ENCODE peak calls at places on chromosomes 6 and 20, in nine cellular contexts. C is HCT116, G is PC-3, Y is hepatocyte, J is OCI-LY7, I is neural progenitor cell, D is MM.1S, E is GM23248, X is SK-N-SH. V is an unnamed sample.

GRCh38 chr6:15755555-15755954 is 92.7 kb upstream of the DTNBP1 start:
- DNase-seq in C (no peak), G (no peak), Y (no peak), J (no peak), I (no peak), D (no peak), E (peak), X (no peak), V (no peak)

GRCh38 chr20:19832875-19833274 is 74.8 kb downstream of the RIN2 start:
- DNase-seq in C (no peak), G (no peak), Y (no peak), J (no peak), I (no peak), D (no peak), E (no peak), X (no peak), V (no peak)

GRCh38 chr6:138528986-138529385 is 29.7 kb upstream of the NHSL1 start:
- DNase-seq in C (no peak), G (no peak), Y (no peak), J (no peak), I (no peak), D (no peak), E (no peak), X (no peak), V (no peak)

GRCh38 chr6:33208089-33208967 is at the start of gene RING1:
- DNase-seq in C (no peak), G (peak), Y (peak), J (peak), I (peak), D (peak), E (peak), X (peak), V (peak)

GRCh38 chr6:46734867-46735719 is at the start of gene PLA2G7:
- DNase-seq in C (no peak), G (peak), Y (peak), J (no peak), I (peak), D (no peak), E (peak), X (peak), V (peak)

GRCh38 chr6:127186889-127187288 is 68.4 kb downstream of the RSPO3 start:
- DNase-seq in C (peak), G (peak), Y (peak), J (peak), I (peak), D (peak), E (peak), X (peak), V (peak)

GRCh38 chr20:37469531-37469930 is 51.5 kb upstream of the NNAT start:
- DNase-seq in C (no peak), G (no peak), Y (no peak), J (no peak), I (no peak), D (no peak), E (no peak), X (no peak), V (no peak)

GRCh38 chr6:45507156-45507555 is 129.4 kb upstream of the SUPT3H start:
- DNase-seq in C (no peak), G (peak), Y (no peak), J (no peak), I (no peak), D (no peak), E (no peak), X (no peak), V (no peak)

GRCh38 chr6:42506070-42506469 is 54.3 kb upstream of the TRERF1 start:
- DNase-seq in C (no peak), G (no peak), Y (no peak), J (no peak), I (no peak), D (no peak), E (no peak), X (no peak), V (no peak)

GRCh38 chr6:160132297-160132637 is 10.7 kb downstream of the SLC22A1 start:
- DNase-seq in C (no peak), G (no peak), Y (no peak), J (no peak), I (no peak), D (no peak), E (no peak), X (peak), V (no peak)

GRCh38 chr6:43828711-43829110 is 58.7 kb downstream of the VEGFA start:
- DNase-seq in C (peak), G (no peak), Y (no peak), J (peak), I (peak), D (no peak), E (no peak), X (no peak), V (peak)

GRCh38 chr6:15246217-15247211 is 645 bp downstream of the JARID2 start:
- DNase-seq in C (no peak), G (no peak), Y (no peak), J (no peak), I (peak), D (peak), E (peak), X (no peak), V (no peak)

GRCh38 chr6:56652994-56653393 is 10.3 kb upstream of the DST start:
- DNase-seq in C (peak), G (peak), Y (no peak), J (no peak), I (no peak), D (no peak), E (peak), X (no peak), V (no peak)

GRCh38 chr6:25014806-25015560 is 79.2 kb upstream of the RIPOR2 start:
- DNase-seq in C (no peak), G (no peak), Y (peak), J (peak), I (no peak), D (no peak), E (peak), X (peak), V (peak)

GRCh38 chr6:131657630-131658111 is 20.6 kb downstream of the ENPP3 start:
- DNase-seq in C (no peak), G (peak), Y (no peak), J (no peak), I (no peak), D (no peak), E (peak), X (no peak), V (no peak)

GRCh38 chr20:31819083-31819784 is at the start of gene MYLK2:
- DNase-seq in C (no peak), G (no peak), Y (no peak), J (no peak), I (no peak), D (no peak), E (no peak), X (no peak), V (peak)

GRCh38 chr6:68042339-68043121 is 592.6 kb upstream of the ADGRB3 start:
- DNase-seq in C (no peak), G (no peak), Y (no peak), J (no peak), I (no peak), D (no peak), E (no peak), X (no peak), V (no peak)

GRCh38 chr20:62175711-62176110 is 7.1 kb upstream of the MTG2 start:
- DNase-seq in C (no peak), G (no peak), Y (no peak), J (no peak), I (no peak), D (no peak), E (no peak), X (no peak), V (no peak)

GRCh38 chr20:57498425-57499400 is 26.2 kb downstream of the CTCFL start:
- DNase-seq in C (peak), G (peak), Y (peak), J (peak), I (peak), D (peak), E (peak), X (peak), V (peak)

GRCh38 chr6:43924222-43924702 is 154.3 kb downstream of the VEGFA start:
- DNase-seq in C (no peak), G (no peak), Y (no peak), J (no peak), I (no peak), D (peak), E (peak), X (peak), V (no peak)

GRCh38 chr6:149634315-149634714 is 14.2 kb downstream of the KATNA1 start:
- DNase-seq in C (no peak), G (no peak), Y (no peak), J (no peak), I (no peak), D (no peak), E (no peak), X (no peak), V (no peak)

GRCh38 chr6:52573295-52573694 is 3.6 kb downstream of the TRAM2 start:
- DNase-seq in C (no peak), G (peak), Y (no peak), J (no peak), I (peak), D (no peak), E (peak), X (no peak), V (peak)

GRCh38 chr20:62042025-62042820 is 23.5 kb downstream of the TAF4 start:
- DNase-seq in C (no peak), G (no peak), Y (no peak), J (peak), I (no peak), D (no peak), E (no peak), X (no peak), V (no peak)

GRCh38 chr20:11035211-11035610 is 361.4 kb upstream of the JAG1 start:
- DNase-seq in C (no peak), G (no peak), Y (no peak), J (no peak), I (no peak), D (no peak), E (peak), X (no peak), V (no peak)

GRCh38 chr6:148746363-148747144 is at the start of gene UST:
- DNase-seq in C (peak), G (peak), Y (peak), J (peak), I (peak), D (peak), E (peak), X (peak), V (peak)

GRCh38 chr6:165096868-165097267 is 212.5 kb downstream of the C6orf118 start:
- DNase-seq in C (no peak), G (no peak), Y (no peak), J (no peak), I (no peak), D (no peak), E (peak), X (no peak), V (no peak)

GRCh38 chr20:58875541-58876134 is 23.1 kb downstream of the GNAS start:
- DNase-seq in C (no peak), G (peak), Y (no peak), J (no peak), I (no peak), D (no peak), E (peak), X (no peak), V (no peak)

GRCh38 chr6:11323666-11324452 is 91.4 kb upstream of the NEDD9 start:
- DNase-seq in C (no peak), G (no peak), Y (peak), J (no peak), I (no peak), D (no peak), E (no peak), X (no peak), V (no peak)

GRCh38 chr6:169741344-169741743 is 10.0 kb downstream of the DYNLT2 start:
- DNase-seq in C (no peak), G (no peak), Y (no peak), J (no peak), I (no peak), D (no peak), E (no peak), X (no peak), V (no peak)

GRCh38 chr6:104166055-104166668 is 693.6 kb downstream of the HACE1 start:
- DNase-seq in C (no peak), G (no peak), Y (no peak), J (no peak), I (no peak), D (no peak), E (no peak), X (no peak), V (no peak)

GRCh38 chr20:38123021-38123587 is 42.0 kb downstream of the TGM2 start:
- DNase-seq in C (no peak), G (no peak), Y (peak), J (no peak), I (peak), D (no peak), E (peak), X (no peak), V (peak)

DNA sequence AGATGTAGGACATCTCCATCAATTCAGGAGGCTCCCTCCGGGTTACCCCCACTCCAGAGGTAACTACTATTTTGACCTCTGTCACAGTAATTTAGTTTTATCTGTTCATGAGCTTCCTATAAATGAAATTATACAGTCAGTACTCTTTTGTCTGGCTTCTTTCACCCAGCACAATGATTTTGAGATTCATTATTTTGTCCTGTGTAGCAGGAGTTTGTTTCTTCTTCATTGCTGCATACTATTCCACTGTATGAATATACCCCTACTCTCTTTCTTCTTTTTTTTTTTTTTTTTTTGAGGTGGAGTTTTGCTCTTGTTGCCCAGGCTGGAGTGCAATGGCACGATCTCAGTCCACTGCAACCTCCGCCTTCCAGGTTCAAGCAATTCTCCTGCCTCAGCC is 11.8 kb upstream of the AP5S1 start:
- DNase-seq in C (no peak), G (no peak), Y (no peak), J (no peak), I (no peak), D (no peak), E (no peak), X (no peak), V (no peak)
- H3K4me3 ChIP-seq in C (no peak), G (peak), Y (no peak), J (no peak), I (no peak), D (no peak), E (peak), X (no peak), V (no peak)

DNA sequence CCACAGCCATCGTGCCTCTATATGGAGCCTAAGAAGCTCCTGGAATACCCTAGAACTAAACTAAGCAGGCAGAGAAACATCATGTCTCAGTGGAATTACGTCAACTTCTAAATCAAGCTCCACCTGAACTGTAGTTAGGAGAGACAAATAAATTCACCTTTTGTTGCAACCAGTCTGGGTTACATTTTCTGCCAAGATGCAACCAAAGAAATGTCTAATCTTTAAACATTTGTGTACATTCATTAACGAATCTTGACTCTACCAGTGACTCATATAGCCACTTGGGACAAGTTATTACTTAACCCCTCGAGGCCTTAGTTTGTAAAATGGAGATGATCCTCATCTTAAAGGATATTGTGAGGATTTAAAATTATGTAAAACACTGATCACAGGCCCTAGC is 8.9 kb downstream of the PTPRK start:
- DNase-seq in C (no peak), G (peak), Y (peak), J (no peak), I (no peak), D (no peak), E (peak), X (no peak), V (no peak)
- H2AFZ ChIP-seq in C (no peak), G (no peak), Y (no peak), J (no peak), I (no peak), D (no peak), E (peak), X (no peak), V (no peak)

DNA sequence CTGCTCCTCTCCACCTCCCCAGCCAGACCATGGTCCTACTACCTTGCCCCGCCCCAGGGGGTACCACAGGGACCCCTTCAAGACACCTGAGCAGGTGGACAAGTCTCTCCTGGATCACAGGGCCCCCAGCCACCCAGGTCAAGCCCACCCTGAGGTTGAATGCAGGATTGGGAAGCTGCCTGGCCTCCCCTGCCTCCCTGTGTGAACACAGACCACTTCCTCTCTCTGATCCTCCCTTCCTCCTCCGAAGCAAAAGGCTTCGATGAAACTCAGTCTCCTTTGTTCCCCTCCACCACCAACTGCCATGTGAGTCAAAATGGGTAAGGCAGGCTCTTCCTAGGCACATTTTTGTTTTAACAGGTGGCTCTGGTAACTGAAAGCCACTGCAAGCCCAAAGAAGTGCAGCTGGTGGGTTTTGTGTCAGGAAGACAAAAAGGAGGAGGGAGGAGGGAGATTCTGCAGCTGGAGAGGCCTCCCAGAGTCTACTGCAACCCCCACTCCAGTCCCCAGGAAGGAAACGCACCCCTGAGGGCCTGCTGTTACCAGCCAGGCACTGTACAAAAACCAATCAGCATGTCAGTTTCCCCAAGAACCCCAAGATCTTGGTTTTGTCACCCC is 5.4 kb downstream of the ADA start:
- DNase-seq in C (no peak), G (no peak), Y (no peak), J (peak), I (peak), D (peak), E (no peak), X (no peak), V (peak)
- TF ChIP-seq EZH2phosphoT487 in C (no peak), G (no peak), Y (no peak), J (no peak), I (no peak), D (no peak), E (no peak), X (no peak), V (no peak)

GRCh38 chr6:31578058-31578457 is 2.7 kb downstream of the TNF start:
- DNase-seq in C (no peak), G (no peak), Y (no peak), J (no peak), I (no peak), D (no peak), E (no peak), X (no peak), V (no peak)

GRCh38 chr6:31576897-31577341 is 1.6 kb downstream of the TNF start:
- DNase-seq in C (no peak), G (no peak), Y (no peak), J (no peak), I (no peak), D (no peak), E (no peak), X (no peak), V (no peak)

GRCh38 chr6:31579119-31579505 is 3.1 kb downstream of the LTB start:
- DNase-seq in C (no peak), G (no peak), Y (no peak), J (no peak), I (no peak), D (no peak), E (no peak), X (no peak), V (no peak)

GRCh38 chr6:31579546-31580445 is 2.4 kb downstream of the LTB start:
- DNase-seq in C (no peak), G (no peak), Y (no peak), J (no peak), I (no peak), D (no peak), E (no peak), X (no peak), V (no peak)

DNA sequence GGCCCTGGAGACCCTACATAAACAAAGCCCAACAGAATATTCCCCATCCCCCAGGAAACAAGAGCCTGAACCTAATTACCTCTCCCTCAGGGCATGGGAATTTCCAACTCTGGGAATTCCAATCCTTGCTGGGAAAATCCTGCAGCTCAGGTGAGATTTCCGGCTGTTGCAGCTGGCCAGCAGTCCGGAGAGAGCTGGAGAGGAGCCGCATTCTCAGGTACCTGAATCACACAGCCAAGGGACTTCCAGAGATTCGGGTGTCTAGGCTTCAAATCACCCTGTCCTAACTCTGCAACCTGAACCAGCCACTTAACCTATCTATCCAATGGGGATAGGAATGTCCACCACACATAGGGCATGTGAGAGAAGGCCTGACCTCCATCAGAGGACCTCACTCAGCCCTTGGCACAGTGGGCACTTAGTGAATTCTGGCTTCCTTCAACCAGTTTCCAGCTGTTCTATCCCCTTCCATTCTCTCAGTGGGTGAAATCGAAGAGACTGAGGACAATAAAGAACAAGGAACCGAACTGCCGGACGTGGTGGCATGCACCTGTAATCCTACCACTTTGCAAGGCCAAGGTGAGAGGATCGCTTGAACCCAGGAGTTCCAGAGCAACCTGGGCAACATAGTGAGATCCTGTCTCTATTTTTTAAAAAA is 3.2 kb downstream of the TNF start:
- DNase-seq in C (no peak), G (peak), Y (no peak), J (no peak), I (no peak), D (no peak), E (no peak), X (no peak), V (peak)
- H3K4me3 ChIP-seq in C (no peak), G (no peak), Y (no peak), J (no peak), I (no peak), D (no peak), E (no peak), X (no peak), V (no peak)